ENCODE peak calls at places on chromosomes 11 and 22, in nine cellular contexts. X, R, S, A, H, J, V, G and Y are unnamed samples.

GRCh38 chr11:62142921-62143320 is 19.1 kb downstream of the INCENP start:
- DNase-seq in X (no peak), R (no peak), S (no peak), A (no peak), H (no peak), J (peak; percentile 42), V (no peak), G (peak; percentile 4), Y (no peak)

GRCh38 chr11:3195251-3196160 is 23.1 kb downstream of the MRGPRG start:
- DNase-seq in X (no peak), R (peak; percentile 42), S (no peak), A (no peak), H (no peak), J (peak; percentile 65), V (no peak), G (no peak), Y (no peak)

GRCh38 chr22:24146791-24147353 is 34.4 kb upstream of the SUSD2 start:
- DNase-seq in X (no peak), R (peak; percentile 85), S (no peak), A (peak; percentile 79), H (peak; percentile 16), J (no peak), V (peak; percentile 60), G (no peak), Y (no peak)

GRCh38 chr11:128458316-128458715 is 129.0 kb downstream of the ETS1 start:
- DNase-seq in X (peak; percentile 78), R (peak; percentile 60), S (peak; percentile 13), A (no peak), H (no peak), J (no peak), V (no peak), G (no peak), Y (no peak)

GRCh38 chr11:113182288-113182687 is 132.1 kb upstream of the TTC12 start:
- DNase-seq in X (no peak), R (no peak), S (no peak), A (no peak), H (no peak), J (no peak), V (no peak), G (no peak), Y (no peak)

GRCh38 chr11:43327987-43328386 is 16.2 kb downstream of the API5 start:
- DNase-seq in X (peak; percentile 79), R (peak; percentile 89), S (no peak), A (no peak), H (no peak), J (no peak), V (no peak), G (no peak), Y (no peak)

GRCh38 chr11:6606471-6607189 is 3.1 kb downstream of the ILK start:
- DNase-seq in X (peak; percentile 83), R (peak; percentile 96), S (peak; percentile 93), A (peak; percentile 97), H (peak; percentile 95), J (peak; percentile 92), V (peak; percentile 92), G (peak; percentile 83), Y (peak; percentile 48)

GRCh38 chr11:43644626-43645299 is 35.8 kb upstream of the HSD17B12 start:
- DNase-seq in X (peak; percentile 4), R (peak; percentile 69), S (no peak), A (no peak), H (no peak), J (no peak), V (no peak), G (no peak), Y (no peak)

GRCh38 chr22:31083377-31083768 is 2.3 kb downstream of the SMTN start:
- DNase-seq in X (no peak), R (no peak), S (no peak), A (peak; percentile 50), H (no peak), J (no peak), V (no peak), G (no peak), Y (no peak)

GRCh38 chr22:30413745-30414524 is 11.6 kb upstream of the MTFP1 start:
- DNase-seq in X (no peak), R (no peak), S (no peak), A (no peak), H (no peak), J (no peak), V (no peak), G (no peak), Y (no peak)

GRCh38 chr11:134545521-134545920 is 133.5 kb upstream of the B3GAT1 start:
- DNase-seq in X (no peak), R (no peak), S (no peak), A (no peak), H (no peak), J (no peak), V (no peak), G (no peak), Y (no peak)

GRCh38 chr11:131811380-131811779 is 441.0 kb downstream of the NTM start:
- DNase-seq in X (peak; percentile 76), R (no peak), S (no peak), A (no peak), H (no peak), J (no peak), V (no peak), G (no peak), Y (no peak)

GRCh38 chr22:41857160-41857859 is 24.4 kb downstream of the SREBF2 start:
- DNase-seq in X (peak; percentile 88), R (peak; percentile 60), S (peak; percentile 68), A (peak; percentile 31), H (peak; percentile 70), J (no peak), V (no peak), G (peak; percentile 73), Y (peak; percentile 56)

GRCh38 chr22:29722151-29722550 is 2.3 kb downstream of the CABP7 start:
- DNase-seq in X (no peak), R (no peak), S (no peak), A (no peak), H (no peak), J (no peak), V (no peak), G (no peak), Y (no peak)

GRCh38 chr22:46537946-46538815 is 761 bp upstream of the CELSR1 start:
- DNase-seq in X (peak; percentile 66), R (peak; percentile 45), S (peak; percentile 46), A (no peak), H (peak; percentile 79), J (no peak), V (no peak), G (no peak), Y (no peak)

GRCh38 chr22:46539169-46539568 is 1.7 kb upstream of the CELSR1 start:
- DNase-seq in X (peak; percentile 75), R (no peak), S (no peak), A (no peak), H (no peak), J (no peak), V (peak; percentile 67), G (no peak), Y (no peak)

GRCh38 chr22:46537221-46537945 is at the start of gene CELSR1:
- DNase-seq in X (peak; percentile 83), R (peak; percentile 40), S (peak; percentile 72), A (no peak), H (peak; percentile 87), J (no peak), V (peak; percentile 80), G (no peak), Y (no peak)

GRCh38 chr22:46536559-46537220 is 730 bp downstream of the CELSR1 start:
- DNase-seq in X (no peak), R (no peak), S (no peak), A (no peak), H (peak; percentile 71), J (no peak), V (no peak), G (no peak), Y (no peak)

GRCh38 chr22:46538816-46539163 is 1.4 kb upstream of the CELSR1 start:
- DNase-seq in X (peak; percentile 78), R (peak; percentile 61), S (no peak), A (no peak), H (no peak), J (no peak), V (peak; percentile 62), G (no peak), Y (no peak)
- H3K4me3 ChIP-seq in X (peak overlapping the region; percentile 56), R (peak overlapping the region; percentile 90), S (peak overlapping the region; percentile 78), A (peak overlapping the region; percentile 5), H (peak overlapping the region; percentile 88), J (peak overlapping the region; percentile 34), V (peak overlapping the region; percentile 55), G (peak overlapping the region; percentile 49), Y (no peak overlapping the region)

GRCh38 chr11:122656631-122657101 is 1.1 kb downstream of the UBASH3B start:
- DNase-seq in X (peak; percentile 54), R (no peak), S (peak; percentile 60), A (no peak), H (peak; percentile 70), J (peak; percentile 86), V (peak; percentile 63), G (peak; percentile 32), Y (peak; percentile 63)

GRCh38 chr11:122652495-122652894 is 3.0 kb upstream of the UBASH3B start:
- DNase-seq in X (no peak), R (no peak), S (no peak), A (no peak), H (no peak), J (no peak), V (no peak), G (no peak), Y (no peak)

GRCh38 chr11:122655527-122656072 is at the start of gene UBASH3B:
- DNase-seq in X (peak; percentile 88), R (peak; percentile 86), S (peak; percentile 67), A (peak; percentile 61), H (peak; percentile 89), J (peak; percentile 95), V (peak; percentile 88), G (peak; percentile 78), Y (peak; percentile 63)

GRCh38 chr11:122656073-122656630 is 630 bp downstream of the UBASH3B start:
- DNase-seq in X (peak; percentile 70), R (peak; percentile 63), S (peak; percentile 56), A (peak; percentile 27), H (peak; percentile 82), J (peak; percentile 93), V (peak; percentile 52), G (peak; percentile 33), Y (peak; percentile 74)

GRCh38 chr11:122653911-122654310 is 1.6 kb upstream of the UBASH3B start:
- DNase-seq in X (no peak), R (peak; percentile 76), S (no peak), A (no peak), H (no peak), J (no peak), V (no peak), G (no peak), Y (no peak)
- TF ChIP-seq CTCF in X (no peak), R (peak; percentile 42), S (no peak), A (no peak), H (no peak), J (peak; percentile 7), V (no peak), G (no peak), Y (no peak)

GRCh38 chr11:578276-579035 is 2.2 kb downstream of the PHRF1 start:
- DNase-seq in X (peak; percentile 42), R (no peak), S (no peak), A (no peak), H (no peak), J (no peak), V (no peak), G (no peak), Y (no peak)
- H3K4me1 ChIP-seq in X (peaks cover 37% of the 10 kb centered on the region), R (peaks cover 29% of the 10 kb centered on the region), S (peaks cover 26% of the 10 kb centered on the region), A (peaks cover 9% of the 10 kb centered on the region), H (peaks cover 20% of the 10 kb centered on the region), J (peaks cover 70% of the 10 kb centered on the region), V (peaks cover 58% of the 10 kb centered on the region), G (peaks cover 26% of the 10 kb centered on the region), Y (peaks cover 46% of the 10 kb centered on the region)

GRCh38 chr11:71994786-71995185 is 3.9 kb upstream of the IL18BP start:
- DNase-seq in X (no peak), R (no peak), S (no peak), A (no peak), H (no peak), J (no peak), V (no peak), G (no peak), Y (no peak)
- H3K4me3 ChIP-seq in X (no peak overlapping the region), R (no peak overlapping the region), S (no peak overlapping the region), A (no peak overlapping the region), H (no peak overlapping the region), J (no peak overlapping the region), V (no peak overlapping the region), G (no peak overlapping the region), Y (no peak overlapping the region)